ENCODE peak calls at places on chromosome 12, in five cellular contexts. D, P, S, Y and Z are unnamed samples.

GRCh38 chr12:80607361-80608135 is 99.9 kb upstream of the MYF6 start:
- DNase-seq in D (no peak), Y (no peak), P (no peak), S (no peak), Z (no peak)

GRCh38 chr12:10304161-10304574 is 3.5 kb upstream of the KLRD1 start:
- DNase-seq in Y (no peak), S (no peak), P (peak), D (peak), Z (no peak)

GRCh38 chr12:110844551-110845395 is 2.0 kb upstream of the CCDC63 start:
- DNase-seq in D (no peak), P (no peak), Y (no peak), S (no peak), Z (no peak)

GRCh38 chr12:124208469-124208868 is 86.4 kb upstream of the RFLNA start:
- DNase-seq in S (no peak), D (no peak), P (no peak), Y (no peak), Z (no peak)

GRCh38 chr12:65885716-65886115 is 61.4 kb downstream of the HMGA2 start:
- DNase-seq in P (no peak), D (no peak), S (no peak), Y (no peak), Z (no peak)

GRCh38 chr12:4526923-4527546 is 11.7 kb upstream of the RAD51AP1 start:
- DNase-seq in P (peak), D (peak), Y (no peak), S (peak), Z (peak)

GRCh38 chr12:857611-858010 is 91.9 kb downstream of the RAD52 start:
- DNase-seq in P (no peak), Y (no peak), D (peak), S (no peak), Z (no peak)

GRCh38 chr12:5922500-5922899 is 22.6 kb downstream of the ANO2 start:
- DNase-seq in P (no peak), Y (no peak), S (no peak), D (no peak), Z (no peak)

GRCh38 chr12:109731231-109731731 is 17.7 kb downstream of the FAM222A start:
- DNase-seq in Y (no peak), P (no peak), S (no peak), D (no peak), Z (no peak)

GRCh38 chr12:77377622-77378021 is 312.3 kb upstream of the E2F7 start:
- DNase-seq in P (no peak), S (no peak), Y (no peak), D (no peak), Z (no peak)